ENCODE peak calls at places on chromosomes 2 and 18, in nine cellular contexts. One of them, this sample, is unnamed.

GRCh38 chr2:53724511-53724910 is 43.1 kb upstream of the CHAC2 start:
- DNase-seq in transverse colon: no peak
- DNase-seq in GM23338: no peak
- DNase-seq in stomach: no peak
- DNase-seq in HL-60: no peak
- DNase-seq in sigmoid colon: no peak
- DNase-seq in breast epithelium: no peak
- DNase-seq in GM12878: no peak
- DNase-seq in HCT116: no peak
- DNase-seq in this sample: no peak

GRCh38 chr2:119873350-119874013 is 113.8 kb downstream of the PTPN4 start:
- DNase-seq in transverse colon: no peak
- DNase-seq in GM23338: no peak
- DNase-seq in stomach: no peak
- DNase-seq in HL-60: no peak
- DNase-seq in sigmoid colon: no peak
- DNase-seq in breast epithelium: no peak
- DNase-seq in GM12878: no peak
- DNase-seq in HCT116: no peak
- DNase-seq in this sample: no peak

GRCh38 chr2:47271054-47272000 is 116.2 kb upstream of the STPG4 start:
- DNase-seq in transverse colon: no peak
- DNase-seq in GM23338: no peak
- DNase-seq in stomach: no peak
- DNase-seq in HL-60: no peak
- DNase-seq in sigmoid colon: no peak
- DNase-seq in breast epithelium: no peak
- DNase-seq in GM12878: no peak
- DNase-seq in HCT116: no peak
- DNase-seq in this sample: no peak

GRCh38 chr18:36635414-36636096 is 193.2 kb downstream of the TPGS2 start:
- DNase-seq in transverse colon: no peak
- DNase-seq in GM23338: no peak
- DNase-seq in stomach: no peak
- DNase-seq in HL-60: no peak
- DNase-seq in sigmoid colon: no peak
- DNase-seq in breast epithelium: no peak
- DNase-seq in GM12878: peak; percentile 79
- DNase-seq in HCT116: no peak
- DNase-seq in this sample: peak; percentile 60

GRCh38 chr18:77000527-77000926 is 132.1 kb downstream of the MBP start:
- DNase-seq in transverse colon: peak; percentile 59
- DNase-seq in GM23338: peak; percentile 61
- DNase-seq in stomach: peak; percentile 62
- DNase-seq in HL-60: peak; percentile 70
- DNase-seq in sigmoid colon: peak; percentile 75
- DNase-seq in breast epithelium: peak; percentile 32
- DNase-seq in GM12878: no peak
- DNase-seq in HCT116: no peak
- DNase-seq in this sample: no peak

GRCh38 chr2:142734770-142735169 is 142.7 kb upstream of the KYNU start:
- DNase-seq in transverse colon: no peak
- DNase-seq in GM23338: no peak
- DNase-seq in stomach: no peak
- DNase-seq in HL-60: no peak
- DNase-seq in sigmoid colon: no peak
- DNase-seq in breast epithelium: no peak
- DNase-seq in GM12878: no peak
- DNase-seq in HCT116: no peak
- DNase-seq in this sample: no peak

GRCh38 chr2:80365762-80366161 is 61.2 kb upstream of the LRRTM1 start:
- DNase-seq in transverse colon: no peak
- DNase-seq in GM23338: no peak
- DNase-seq in stomach: no peak
- DNase-seq in HL-60: no peak
- DNase-seq in sigmoid colon: no peak
- DNase-seq in breast epithelium: no peak
- DNase-seq in GM12878: no peak
- DNase-seq in HCT116: no peak
- DNase-seq in this sample: no peak

GRCh38 chr18:63216911-63217311 is 102.7 kb downstream of the BCL2 start:
- DNase-seq in transverse colon: no peak
- DNase-seq in GM23338: no peak
- DNase-seq in stomach: no peak
- DNase-seq in HL-60: no peak
- DNase-seq in sigmoid colon: no peak
- DNase-seq in breast epithelium: no peak
- DNase-seq in GM12878: no peak
- DNase-seq in HCT116: no peak
- DNase-seq in this sample: no peak

GRCh38 chr2:232418466-232419244 is 12.0 kb downstream of the ALPG start:
- DNase-seq in transverse colon: peak; percentile 26
- DNase-seq in GM23338: peak; percentile 70
- DNase-seq in stomach: no peak
- DNase-seq in HL-60: peak; percentile 44
- DNase-seq in sigmoid colon: peak; percentile 45
- DNase-seq in breast epithelium: no peak
- DNase-seq in GM12878: no peak
- DNase-seq in HCT116: no peak
- DNase-seq in this sample: no peak

GRCh38 chr2:64679673-64680425 is 26.1 kb upstream of the SERTAD2 start:
- DNase-seq in transverse colon: no peak
- DNase-seq in GM23338: no peak
- DNase-seq in stomach: no peak
- DNase-seq in HL-60: no peak
- DNase-seq in sigmoid colon: no peak
- DNase-seq in breast epithelium: no peak
- DNase-seq in GM12878: no peak
- DNase-seq in HCT116: no peak
- DNase-seq in this sample: no peak

GRCh38 chr2:118046628-118047210 is 32.8 kb upstream of the CCDC93 start:
- DNase-seq in transverse colon: no peak
- DNase-seq in GM23338: peak; percentile 74
- DNase-seq in stomach: no peak
- DNase-seq in HL-60: no peak
- DNase-seq in sigmoid colon: no peak
- DNase-seq in breast epithelium: no peak
- DNase-seq in GM12878: no peak
- DNase-seq in HCT116: peak; percentile 26
- DNase-seq in this sample: no peak

GRCh38 chr2:75716406-75716805 is 5.7 kb upstream of the GCFC2 start:
- DNase-seq in transverse colon: no peak
- DNase-seq in GM23338: no peak
- DNase-seq in stomach: no peak
- DNase-seq in HL-60: no peak
- DNase-seq in sigmoid colon: no peak
- DNase-seq in breast epithelium: no peak
- DNase-seq in GM12878: no peak
- DNase-seq in HCT116: no peak
- DNase-seq in this sample: no peak

GRCh38 chr2:102129082-102129481 is 13.5 kb upstream of the IL1R1 start:
- DNase-seq in transverse colon: no peak
- DNase-seq in GM23338: no peak
- DNase-seq in stomach: no peak
- DNase-seq in HL-60: no peak
- DNase-seq in sigmoid colon: no peak
- DNase-seq in breast epithelium: no peak
- DNase-seq in GM12878: no peak
- DNase-seq in HCT116: no peak
- DNase-seq in this sample: no peak

GRCh38 chr2:102126660-102127059 is 15.9 kb upstream of the IL1R1 start:
- DNase-seq in transverse colon: no peak
- DNase-seq in GM23338: no peak
- DNase-seq in stomach: no peak
- DNase-seq in HL-60: no peak
- DNase-seq in sigmoid colon: no peak
- DNase-seq in breast epithelium: no peak
- DNase-seq in GM12878: no peak
- DNase-seq in HCT116: no peak
- DNase-seq in this sample: no peak

GRCh38 chr2:102131564-102131963 is 11.0 kb upstream of the IL1R1 start:
- DNase-seq in transverse colon: no peak
- DNase-seq in GM23338: no peak
- DNase-seq in stomach: no peak
- DNase-seq in HL-60: no peak
- DNase-seq in sigmoid colon: no peak
- DNase-seq in breast epithelium: no peak
- DNase-seq in GM12878: no peak
- DNase-seq in HCT116: no peak
- DNase-seq in this sample: no peak

GRCh38 chr2:102130651-102130991 is 11.9 kb upstream of the IL1R1 start:
- DNase-seq in transverse colon: no peak
- DNase-seq in GM23338: no peak
- DNase-seq in stomach: no peak
- DNase-seq in HL-60: no peak
- DNase-seq in sigmoid colon: no peak
- DNase-seq in breast epithelium: no peak
- DNase-seq in GM12878: no peak
- DNase-seq in HCT116: no peak
- DNase-seq in this sample: no peak

DNA sequence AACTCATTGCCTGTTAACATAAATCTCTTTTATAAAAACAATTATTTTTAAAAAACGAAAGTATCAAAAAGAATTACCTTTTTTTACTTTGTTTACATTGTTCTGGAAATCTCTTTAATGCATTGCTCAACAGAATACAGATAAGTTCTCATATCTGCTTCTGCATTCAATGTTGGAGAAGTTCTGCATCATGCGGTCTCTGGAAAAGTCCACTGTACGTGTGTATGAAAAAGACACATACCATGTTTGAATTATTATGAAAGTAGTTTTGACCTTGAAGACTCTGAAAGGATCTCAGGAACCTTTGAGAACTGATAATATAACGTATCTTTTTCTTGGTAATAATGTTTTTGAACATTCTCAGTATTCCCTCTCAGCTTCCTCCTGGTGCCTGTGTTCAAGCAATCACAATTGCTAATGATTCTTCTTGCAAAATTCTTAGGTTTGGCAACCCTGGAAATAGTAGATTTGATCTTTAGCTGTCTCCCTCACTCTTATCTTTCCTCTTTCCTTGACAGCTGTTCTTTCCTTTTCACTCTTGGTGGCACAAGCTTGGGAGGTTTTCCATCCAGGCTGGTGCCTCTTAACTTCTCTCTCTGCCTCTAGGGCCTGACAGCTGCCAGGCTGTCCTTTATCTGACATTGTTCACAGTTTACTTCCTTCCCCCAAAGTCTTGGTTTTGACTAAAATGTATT is 12.4 kb upstream of the IL1R1 start:
- DNase-seq in transverse colon: no peak
- DNase-seq in GM23338: no peak
- DNase-seq in stomach: no peak
- DNase-seq in HL-60: peak; percentile 45
- DNase-seq in sigmoid colon: no peak
- DNase-seq in breast epithelium: no peak
- DNase-seq in GM12878: no peak
- DNase-seq in HCT116: no peak
- DNase-seq in this sample: no peak
- TF ChIP-seq POLR2AphosphoS5 in transverse colon: no peak
- TF ChIP-seq POLR2AphosphoS5 in GM23338: no peak
- TF ChIP-seq POLR2AphosphoS5 in stomach: no peak
- TF ChIP-seq POLR2AphosphoS5 in HL-60: peak; percentile 14
- TF ChIP-seq POLR2AphosphoS5 in sigmoid colon: no peak
- TF ChIP-seq POLR2AphosphoS5 in breast epithelium: no peak
- TF ChIP-seq POLR2AphosphoS5 in GM12878: no peak
- TF ChIP-seq POLR2AphosphoS5 in HCT116: no peak
- TF ChIP-seq POLR2AphosphoS5 in this sample: no peak

DNA sequence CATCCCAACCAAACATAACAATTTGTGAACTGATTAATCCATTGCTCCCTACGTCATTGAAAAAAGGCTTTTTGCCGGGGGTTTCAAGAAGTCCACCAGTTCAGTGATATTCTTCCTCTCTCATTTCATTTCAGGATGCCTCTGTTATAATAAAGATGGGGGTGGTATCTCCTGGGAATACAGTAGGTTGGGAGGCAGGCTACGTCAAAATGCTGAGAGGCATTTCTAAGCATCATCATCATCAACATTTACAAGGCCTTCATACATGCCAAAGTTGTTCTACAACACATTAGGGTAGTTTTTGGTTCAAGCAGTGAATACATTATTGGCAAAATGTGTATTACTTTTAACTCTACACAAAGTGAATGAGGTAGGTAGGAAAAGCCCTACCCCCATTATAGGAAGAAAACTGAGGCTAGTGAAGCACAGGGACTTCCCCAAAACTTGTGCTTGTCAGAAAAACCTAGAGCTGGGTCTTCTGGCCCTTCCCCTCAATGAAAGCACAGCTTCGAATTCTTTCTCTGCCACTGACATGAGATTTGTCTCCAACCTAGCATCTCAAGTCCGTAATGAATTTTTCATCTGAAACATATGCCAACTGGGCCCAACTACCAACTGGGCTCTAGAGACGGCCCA is 11.3 kb downstream of the OSR1 start:
- DNase-seq in transverse colon: no peak
- DNase-seq in GM23338: no peak
- DNase-seq in stomach: no peak
- DNase-seq in HL-60: peak; percentile 9
- DNase-seq in sigmoid colon: no peak
- DNase-seq in breast epithelium: no peak
- DNase-seq in GM12878: no peak
- DNase-seq in HCT116: no peak
- DNase-seq in this sample: no peak
- TF ChIP-seq POLR2AphosphoS5 in transverse colon: no peak
- TF ChIP-seq POLR2AphosphoS5 in GM23338: no peak
- TF ChIP-seq POLR2AphosphoS5 in stomach: no peak
- TF ChIP-seq POLR2AphosphoS5 in HL-60: no peak
- TF ChIP-seq POLR2AphosphoS5 in sigmoid colon: no peak
- TF ChIP-seq POLR2AphosphoS5 in breast epithelium: no peak
- TF ChIP-seq POLR2AphosphoS5 in GM12878: no peak
- TF ChIP-seq POLR2AphosphoS5 in HCT116: no peak
- TF ChIP-seq POLR2AphosphoS5 in this sample: no peak

DNA sequence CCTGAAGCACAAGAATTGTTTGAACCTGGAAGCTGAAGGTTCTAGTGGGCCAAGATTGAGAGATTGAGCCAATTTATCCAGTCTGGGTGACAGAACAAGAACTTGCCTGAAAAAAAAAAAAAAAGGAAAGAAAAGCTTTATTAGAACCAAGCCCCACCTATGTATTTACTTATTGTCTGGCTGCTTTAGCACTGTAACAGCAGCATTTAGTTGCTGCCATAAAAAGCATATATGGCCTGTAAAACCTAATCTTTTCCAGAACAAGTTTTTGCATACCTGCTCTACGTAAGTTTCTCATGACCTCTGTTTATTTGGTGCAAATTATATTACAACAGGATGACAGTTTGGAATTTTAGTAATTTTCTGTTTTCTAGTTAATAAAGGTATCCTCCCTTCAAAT is 1565.6 kb upstream of the LRRTM1 start:
- DNase-seq in transverse colon: no peak
- DNase-seq in GM23338: no peak
- DNase-seq in stomach: no peak
- DNase-seq in HL-60: no peak
- DNase-seq in sigmoid colon: no peak
- DNase-seq in breast epithelium: no peak
- DNase-seq in GM12878: no peak
- DNase-seq in HCT116: no peak
- DNase-seq in this sample: no peak
- TF ChIP-seq POLR2AphosphoS5 in transverse colon: no peak
- TF ChIP-seq POLR2AphosphoS5 in GM23338: no peak
- TF ChIP-seq POLR2AphosphoS5 in stomach: no peak
- TF ChIP-seq POLR2AphosphoS5 in HL-60: no peak
- TF ChIP-seq POLR2AphosphoS5 in sigmoid colon: no peak
- TF ChIP-seq POLR2AphosphoS5 in breast epithelium: no peak
- TF ChIP-seq POLR2AphosphoS5 in GM12878: no peak
- TF ChIP-seq POLR2AphosphoS5 in HCT116: no peak
- TF ChIP-seq POLR2AphosphoS5 in this sample: no peak

GRCh38 chr2:156341482-156342251 is 9.1 kb upstream of the NR4A2 start:
- DNase-seq in transverse colon: peak; percentile 94
- DNase-seq in GM23338: peak; percentile 79
- DNase-seq in stomach: peak; percentile 90
- DNase-seq in HL-60: peak; percentile 91
- DNase-seq in sigmoid colon: peak; percentile 97
- DNase-seq in breast epithelium: peak; percentile 91
- DNase-seq in GM12878: peak; percentile 89
- DNase-seq in HCT116: peak; percentile 86
- DNase-seq in this sample: no peak
- TF ChIP-seq POLR2AphosphoS5 in transverse colon: peak; percentile 95
- TF ChIP-seq POLR2AphosphoS5 in GM23338: peak; percentile 40
- TF ChIP-seq POLR2AphosphoS5 in stomach: peak; percentile 96
- TF ChIP-seq POLR2AphosphoS5 in HL-60: peak; percentile 87
- TF ChIP-seq POLR2AphosphoS5 in sigmoid colon: peak; percentile 94
- TF ChIP-seq POLR2AphosphoS5 in breast epithelium: peak; percentile 94
- TF ChIP-seq POLR2AphosphoS5 in GM12878: peak; percentile 84
- TF ChIP-seq POLR2AphosphoS5 in HCT116: peak; percentile 96
- TF ChIP-seq POLR2AphosphoS5 in this sample: peak; percentile 95

This sample was measured in vagina.